ENCODE peak calls at places on chromosomes 7 and 10, in six cellular contexts. V is stimulated activated CD8-positive, alpha-beta memory T cell treated with anti-CD3 and anti-CD28 coated beads, Interleukin-4, amount 100 ng/mL, for 48 hours; Q is activated CD4-positive, alpha-beta T cell treated with anti-CD3 and anti-CD28 coated beads for 36 hours; C is astrocyte of the spinal cord; U is SJSA1; N is CD4-positive, alpha-beta T cell. P is an unnamed sample.

GRCh38 chr7:117250245-117250644 is 72.6 kb downstream of the WNT2 start:
- DNase-seq in V (no peak), Q (no peak), C (no peak), U (no peak), N (no peak), P (no peak)

GRCh38 chr10:131560726-131561390 is 249.3 kb upstream of the TCERG1L start:
- DNase-seq in V (no peak), Q (no peak), C (no peak), U (no peak), N (no peak), P (no peak)

GRCh38 chr7:123867220-123867619 is 22.3 kb downstream of the HYAL4 start:
- DNase-seq in V (no peak), Q (no peak), C (no peak), U (no peak), N (no peak), P (no peak)

GRCh38 chr10:125127110-125127509 is 33.3 kb downstream of the CTBP2 start:
- DNase-seq in V (no peak), Q (no peak), C (no peak), U (no peak), N (no peak), P (no peak)

GRCh38 chr7:43646603-43647313 is 63.9 kb downstream of the STK17A start:
- DNase-seq in V (no peak), Q (no peak), C (peak; percentile 56), U (no peak), N (no peak), P (no peak)

GRCh38 chr7:1915326-1915725 is 245.2 kb downstream of the ELFN1 start:
- DNase-seq in V (no peak), Q (no peak), C (no peak), U (no peak), N (no peak), P (no peak)

GRCh38 chr7:95088536-95088935 is 181.1 kb downstream of the PPP1R9A start:
- DNase-seq in V (no peak), Q (no peak), C (no peak), U (no peak), N (no peak), P (no peak)

GRCh38 chr10:77325233-77325537 is 312.4 kb downstream of the KCNMA1 start:
- DNase-seq in V (no peak), Q (no peak), C (no peak), U (no peak), N (no peak), P (no peak)

GRCh38 chr7:151727579-151728285 is 149.2 kb downstream of the PRKAG2 start:
- DNase-seq in V (peak; percentile 72), Q (peak; percentile 85), C (peak; percentile 94), U (peak; percentile 97), N (peak; percentile 45), P (peak; percentile 19)

GRCh38 chr10:77149001-77149400 is 488.6 kb downstream of the KCNMA1 start:
- DNase-seq in V (no peak), Q (no peak), C (no peak), U (no peak), N (no peak), P (no peak)

GRCh38 chr7:148589640-148590039 is 926 bp upstream of the C7orf33 start:
- DNase-seq in V (no peak), Q (no peak), C (no peak), U (no peak), N (no peak), P (no peak)

GRCh38 chr10:14879055-14879800 is 562 bp downstream of the SUV39H2 start:
- DNase-seq in V (peak; percentile 57), Q (peak; percentile 58), C (no peak), U (peak; percentile 53), N (peak; percentile 38), P (peak; percentile 8)

P was measured in activated T-helper 9 cell treated with anti-CD3 and anti-CD28 coated beads, Interleukin-2, amount 50 U/mL, for 16 hours.